ENCODE peak calls at places on chromosome 10, in nine cellular contexts. One of them, this sample, is unnamed.

GRCh38 chr10:12971001-12971788 is 30.3 kb downstream of the CCDC3 start:
- DNase-seq in HCEC 1CT: no peak
- DNase-seq in amniotic stem cell: no peak
- DNase-seq in T-helper 9 cell: no peak
- DNase-seq in T-helper 2 cell treated with Interferon-gamma antibody and Interleukin-4, amounts not matched to agents 5 μg/mL and 100 μg/mL, for 36 hours: no peak
- DNase-seq in NCI-H524 treated with DMSO at 0.1 percent for 48 hours: no peak
- DNase-seq in stimulated activated CD4-positive, alpha-beta T cell treated with anti-CD3 and anti-CD28 coated beads, Interleukin-1b, Interleukin-23, amount 100 ng/mL, for 4 hours: no peak
- DNase-seq in naive B cell: no peak
- DNase-seq in progenitor cell of endocrine pancreas: no peak
- DNase-seq in this sample: no peak

GRCh38 chr10:28215930-28216329 is 86.9 kb downstream of the MPP7 start:
- DNase-seq in HCEC 1CT: no peak
- DNase-seq in amniotic stem cell: no peak
- DNase-seq in T-helper 9 cell: no peak
- DNase-seq in T-helper 2 cell treated with Interferon-gamma antibody and Interleukin-4, amounts not matched to agents 5 μg/mL and 100 μg/mL, for 36 hours: no peak
- DNase-seq in NCI-H524 treated with DMSO at 0.1 percent for 48 hours: no peak
- DNase-seq in stimulated activated CD4-positive, alpha-beta T cell treated with anti-CD3 and anti-CD28 coated beads, Interleukin-1b, Interleukin-23, amount 100 ng/mL, for 4 hours: no peak
- DNase-seq in naive B cell: no peak
- DNase-seq in progenitor cell of endocrine pancreas: no peak
- DNase-seq in this sample: peak

GRCh38 chr10:35040761-35041501 is 49.2 kb downstream of the CUL2 start:
- DNase-seq in HCEC 1CT: peak
- DNase-seq in amniotic stem cell: peak
- DNase-seq in T-helper 9 cell: no peak
- DNase-seq in T-helper 2 cell treated with Interferon-gamma antibody and Interleukin-4, amounts not matched to agents 5 μg/mL and 100 μg/mL, for 36 hours: no peak
- DNase-seq in NCI-H524 treated with DMSO at 0.1 percent for 48 hours: no peak
- DNase-seq in stimulated activated CD4-positive, alpha-beta T cell treated with anti-CD3 and anti-CD28 coated beads, Interleukin-1b, Interleukin-23, amount 100 ng/mL, for 4 hours: no peak
- DNase-seq in naive B cell: no peak
- DNase-seq in progenitor cell of endocrine pancreas: no peak
- DNase-seq in this sample: no peak

GRCh38 chr10:69405221-69405620 is 11.5 kb downstream of the TACR2 start:
- DNase-seq in HCEC 1CT: peak
- DNase-seq in amniotic stem cell: no peak
- DNase-seq in T-helper 9 cell: no peak
- DNase-seq in T-helper 2 cell treated with Interferon-gamma antibody and Interleukin-4, amounts not matched to agents 5 μg/mL and 100 μg/mL, for 36 hours: no peak
- DNase-seq in NCI-H524 treated with DMSO at 0.1 percent for 48 hours: no peak
- DNase-seq in stimulated activated CD4-positive, alpha-beta T cell treated with anti-CD3 and anti-CD28 coated beads, Interleukin-1b, Interleukin-23, amount 100 ng/mL, for 4 hours: no peak
- DNase-seq in naive B cell: no peak
- DNase-seq in progenitor cell of endocrine pancreas: no peak
- DNase-seq in this sample: no peak

GRCh38 chr10:38159007-38159406 is 64.9 kb downstream of the ZNF37A start:
- DNase-seq in HCEC 1CT: no peak
- DNase-seq in amniotic stem cell: no peak
- DNase-seq in T-helper 9 cell: no peak
- DNase-seq in T-helper 2 cell treated with Interferon-gamma antibody and Interleukin-4, amounts not matched to agents 5 μg/mL and 100 μg/mL, for 36 hours: no peak
- DNase-seq in NCI-H524 treated with DMSO at 0.1 percent for 48 hours: no peak
- DNase-seq in stimulated activated CD4-positive, alpha-beta T cell treated with anti-CD3 and anti-CD28 coated beads, Interleukin-1b, Interleukin-23, amount 100 ng/mL, for 4 hours: no peak
- DNase-seq in naive B cell: no peak
- DNase-seq in progenitor cell of endocrine pancreas: no peak
- DNase-seq in this sample: no peak

GRCh38 chr10:92822964-92823363 is 25.4 kb upstream of the EXOC6 start:
- DNase-seq in HCEC 1CT: no peak
- DNase-seq in amniotic stem cell: no peak
- DNase-seq in T-helper 9 cell: no peak
- DNase-seq in T-helper 2 cell treated with Interferon-gamma antibody and Interleukin-4, amounts not matched to agents 5 μg/mL and 100 μg/mL, for 36 hours: no peak
- DNase-seq in NCI-H524 treated with DMSO at 0.1 percent for 48 hours: no peak
- DNase-seq in stimulated activated CD4-positive, alpha-beta T cell treated with anti-CD3 and anti-CD28 coated beads, Interleukin-1b, Interleukin-23, amount 100 ng/mL, for 4 hours: no peak
- DNase-seq in naive B cell: no peak
- DNase-seq in progenitor cell of endocrine pancreas: no peak
- DNase-seq in this sample: no peak

GRCh38 chr10:130800281-130800680 is 511.2 kb downstream of the TCERG1L start:
- DNase-seq in HCEC 1CT: no peak
- DNase-seq in amniotic stem cell: no peak
- DNase-seq in T-helper 9 cell: no peak
- DNase-seq in T-helper 2 cell treated with Interferon-gamma antibody and Interleukin-4, amounts not matched to agents 5 μg/mL and 100 μg/mL, for 36 hours: no peak
- DNase-seq in NCI-H524 treated with DMSO at 0.1 percent for 48 hours: no peak
- DNase-seq in stimulated activated CD4-positive, alpha-beta T cell treated with anti-CD3 and anti-CD28 coated beads, Interleukin-1b, Interleukin-23, amount 100 ng/mL, for 4 hours: no peak
- DNase-seq in naive B cell: no peak
- DNase-seq in progenitor cell of endocrine pancreas: no peak
- DNase-seq in this sample: no peak

GRCh38 chr10:92011560-92012214 is 88.1 kb downstream of the BTAF1 start:
- DNase-seq in HCEC 1CT: peak
- DNase-seq in amniotic stem cell: peak
- DNase-seq in T-helper 9 cell: no peak
- DNase-seq in T-helper 2 cell treated with Interferon-gamma antibody and Interleukin-4, amounts not matched to agents 5 μg/mL and 100 μg/mL, for 36 hours: no peak
- DNase-seq in NCI-H524 treated with DMSO at 0.1 percent for 48 hours: no peak
- DNase-seq in stimulated activated CD4-positive, alpha-beta T cell treated with anti-CD3 and anti-CD28 coated beads, Interleukin-1b, Interleukin-23, amount 100 ng/mL, for 4 hours: no peak
- DNase-seq in naive B cell: no peak
- DNase-seq in progenitor cell of endocrine pancreas: no peak
- DNase-seq in this sample: no peak

GRCh38 chr10:14438057-14438456 is 107.3 kb upstream of the FRMD4A start:
- DNase-seq in HCEC 1CT: no peak
- DNase-seq in amniotic stem cell: no peak
- DNase-seq in T-helper 9 cell: no peak
- DNase-seq in T-helper 2 cell treated with Interferon-gamma antibody and Interleukin-4, amounts not matched to agents 5 μg/mL and 100 μg/mL, for 36 hours: no peak
- DNase-seq in NCI-H524 treated with DMSO at 0.1 percent for 48 hours: no peak
- DNase-seq in stimulated activated CD4-positive, alpha-beta T cell treated with anti-CD3 and anti-CD28 coated beads, Interleukin-1b, Interleukin-23, amount 100 ng/mL, for 4 hours: no peak
- DNase-seq in naive B cell: no peak
- DNase-seq in progenitor cell of endocrine pancreas: no peak
- DNase-seq in this sample: no peak

GRCh38 chr10:688621-689426 is 644 bp downstream of the DIP2C start:
- DNase-seq in HCEC 1CT: peak
- DNase-seq in amniotic stem cell: peak
- DNase-seq in T-helper 9 cell: no peak
- DNase-seq in T-helper 2 cell treated with Interferon-gamma antibody and Interleukin-4, amounts not matched to agents 5 μg/mL and 100 μg/mL, for 36 hours: no peak
- DNase-seq in NCI-H524 treated with DMSO at 0.1 percent for 48 hours: no peak
- DNase-seq in stimulated activated CD4-positive, alpha-beta T cell treated with anti-CD3 and anti-CD28 coated beads, Interleukin-1b, Interleukin-23, amount 100 ng/mL, for 4 hours: no peak
- DNase-seq in naive B cell: no peak
- DNase-seq in progenitor cell of endocrine pancreas: peak
- DNase-seq in this sample: no peak

GRCh38 chr10:110717830-110718595 is 73.9 kb downstream of the RBM20 start:
- DNase-seq in HCEC 1CT: no peak
- DNase-seq in amniotic stem cell: no peak
- DNase-seq in T-helper 9 cell: no peak
- DNase-seq in T-helper 2 cell treated with Interferon-gamma antibody and Interleukin-4, amounts not matched to agents 5 μg/mL and 100 μg/mL, for 36 hours: no peak
- DNase-seq in NCI-H524 treated with DMSO at 0.1 percent for 48 hours: peak
- DNase-seq in stimulated activated CD4-positive, alpha-beta T cell treated with anti-CD3 and anti-CD28 coated beads, Interleukin-1b, Interleukin-23, amount 100 ng/mL, for 4 hours: no peak
- DNase-seq in naive B cell: peak
- DNase-seq in progenitor cell of endocrine pancreas: no peak
- DNase-seq in this sample: no peak

GRCh38 chr10:61944445-61945123 is 43.1 kb downstream of the ARID5B start:
- DNase-seq in HCEC 1CT: no peak
- DNase-seq in amniotic stem cell: no peak
- DNase-seq in T-helper 9 cell: no peak
- DNase-seq in T-helper 2 cell treated with Interferon-gamma antibody and Interleukin-4, amounts not matched to agents 5 μg/mL and 100 μg/mL, for 36 hours: no peak
- DNase-seq in NCI-H524 treated with DMSO at 0.1 percent for 48 hours: no peak
- DNase-seq in stimulated activated CD4-positive, alpha-beta T cell treated with anti-CD3 and anti-CD28 coated beads, Interleukin-1b, Interleukin-23, amount 100 ng/mL, for 4 hours: no peak
- DNase-seq in naive B cell: no peak
- DNase-seq in progenitor cell of endocrine pancreas: no peak
- DNase-seq in this sample: no peak

GRCh38 chr10:30345611-30346010 is 3.5 kb downstream of the MTPAP start:
- DNase-seq in HCEC 1CT: no peak
- DNase-seq in amniotic stem cell: no peak
- DNase-seq in T-helper 9 cell: no peak
- DNase-seq in T-helper 2 cell treated with Interferon-gamma antibody and Interleukin-4, amounts not matched to agents 5 μg/mL and 100 μg/mL, for 36 hours: no peak
- DNase-seq in NCI-H524 treated with DMSO at 0.1 percent for 48 hours: no peak
- DNase-seq in stimulated activated CD4-positive, alpha-beta T cell treated with anti-CD3 and anti-CD28 coated beads, Interleukin-1b, Interleukin-23, amount 100 ng/mL, for 4 hours: no peak
- DNase-seq in naive B cell: no peak
- DNase-seq in progenitor cell of endocrine pancreas: no peak
- DNase-seq in this sample: no peak

GRCh38 chr10:71521504-71522290 is 125.0 kb downstream of the CDH23 start:
- DNase-seq in HCEC 1CT: no peak
- DNase-seq in amniotic stem cell: no peak
- DNase-seq in T-helper 9 cell: no peak
- DNase-seq in T-helper 2 cell treated with Interferon-gamma antibody and Interleukin-4, amounts not matched to agents 5 μg/mL and 100 μg/mL, for 36 hours: no peak
- DNase-seq in NCI-H524 treated with DMSO at 0.1 percent for 48 hours: no peak
- DNase-seq in stimulated activated CD4-positive, alpha-beta T cell treated with anti-CD3 and anti-CD28 coated beads, Interleukin-1b, Interleukin-23, amount 100 ng/mL, for 4 hours: no peak
- DNase-seq in naive B cell: no peak
- DNase-seq in progenitor cell of endocrine pancreas: no peak
- DNase-seq in this sample: no peak

GRCh38 chr10:17174626-17175025 is 26.8 kb downstream of the TRDMT1 start:
- DNase-seq in HCEC 1CT: no peak
- DNase-seq in amniotic stem cell: no peak
- DNase-seq in T-helper 9 cell: no peak
- DNase-seq in T-helper 2 cell treated with Interferon-gamma antibody and Interleukin-4, amounts not matched to agents 5 μg/mL and 100 μg/mL, for 36 hours: no peak
- DNase-seq in NCI-H524 treated with DMSO at 0.1 percent for 48 hours: no peak
- DNase-seq in stimulated activated CD4-positive, alpha-beta T cell treated with anti-CD3 and anti-CD28 coated beads, Interleukin-1b, Interleukin-23, amount 100 ng/mL, for 4 hours: no peak
- DNase-seq in naive B cell: no peak
- DNase-seq in progenitor cell of endocrine pancreas: no peak
- DNase-seq in this sample: no peak

GRCh38 chr10:44020322-44021111 is 364.4 kb downstream of the CXCL12 start:
- DNase-seq in HCEC 1CT: no peak
- DNase-seq in amniotic stem cell: no peak
- DNase-seq in T-helper 9 cell: no peak
- DNase-seq in T-helper 2 cell treated with Interferon-gamma antibody and Interleukin-4, amounts not matched to agents 5 μg/mL and 100 μg/mL, for 36 hours: no peak
- DNase-seq in NCI-H524 treated with DMSO at 0.1 percent for 48 hours: no peak
- DNase-seq in stimulated activated CD4-positive, alpha-beta T cell treated with anti-CD3 and anti-CD28 coated beads, Interleukin-1b, Interleukin-23, amount 100 ng/mL, for 4 hours: no peak
- DNase-seq in naive B cell: no peak
- DNase-seq in progenitor cell of endocrine pancreas: no peak
- DNase-seq in this sample: no peak

GRCh38 chr10:123021517-123021916 is 12.7 kb downstream of the ACADSB start:
- DNase-seq in HCEC 1CT: peak
- DNase-seq in amniotic stem cell: no peak
- DNase-seq in T-helper 9 cell: no peak
- DNase-seq in T-helper 2 cell treated with Interferon-gamma antibody and Interleukin-4, amounts not matched to agents 5 μg/mL and 100 μg/mL, for 36 hours: no peak
- DNase-seq in NCI-H524 treated with DMSO at 0.1 percent for 48 hours: no peak
- DNase-seq in stimulated activated CD4-positive, alpha-beta T cell treated with anti-CD3 and anti-CD28 coated beads, Interleukin-1b, Interleukin-23, amount 100 ng/mL, for 4 hours: no peak
- DNase-seq in naive B cell: no peak
- DNase-seq in progenitor cell of endocrine pancreas: no peak
- DNase-seq in this sample: no peak

GRCh38 chr10:73812662-73813061 is 1.3 kb upstream of the NDST2 start:
- DNase-seq in HCEC 1CT: no peak
- DNase-seq in amniotic stem cell: no peak
- DNase-seq in T-helper 9 cell: no peak
- DNase-seq in T-helper 2 cell treated with Interferon-gamma antibody and Interleukin-4, amounts not matched to agents 5 μg/mL and 100 μg/mL, for 36 hours: no peak
- DNase-seq in NCI-H524 treated with DMSO at 0.1 percent for 48 hours: no peak
- DNase-seq in stimulated activated CD4-positive, alpha-beta T cell treated with anti-CD3 and anti-CD28 coated beads, Interleukin-1b, Interleukin-23, amount 100 ng/mL, for 4 hours: no peak
- DNase-seq in naive B cell: no peak
- DNase-seq in progenitor cell of endocrine pancreas: no peak
- DNase-seq in this sample: no peak

GRCh38 chr10:30671011-30671616 is 41.6 kb upstream of the LYZL2 start:
- DNase-seq in HCEC 1CT: peak
- DNase-seq in amniotic stem cell: peak
- DNase-seq in T-helper 9 cell: peak
- DNase-seq in T-helper 2 cell treated with Interferon-gamma antibody and Interleukin-4, amounts not matched to agents 5 μg/mL and 100 μg/mL, for 36 hours: no peak
- DNase-seq in NCI-H524 treated with DMSO at 0.1 percent for 48 hours: no peak
- DNase-seq in stimulated activated CD4-positive, alpha-beta T cell treated with anti-CD3 and anti-CD28 coated beads, Interleukin-1b, Interleukin-23, amount 100 ng/mL, for 4 hours: no peak
- DNase-seq in naive B cell: peak
- DNase-seq in progenitor cell of endocrine pancreas: peak
- DNase-seq in this sample: peak

GRCh38 chr10:61335359-61335758 is 117.8 kb downstream of the TMEM26 start:
- DNase-seq in HCEC 1CT: no peak
- DNase-seq in amniotic stem cell: no peak
- DNase-seq in T-helper 9 cell: no peak
- DNase-seq in T-helper 2 cell treated with Interferon-gamma antibody and Interleukin-4, amounts not matched to agents 5 μg/mL and 100 μg/mL, for 36 hours: no peak
- DNase-seq in NCI-H524 treated with DMSO at 0.1 percent for 48 hours: no peak
- DNase-seq in stimulated activated CD4-positive, alpha-beta T cell treated with anti-CD3 and anti-CD28 coated beads, Interleukin-1b, Interleukin-23, amount 100 ng/mL, for 4 hours: no peak
- DNase-seq in naive B cell: no peak
- DNase-seq in progenitor cell of endocrine pancreas: no peak
- DNase-seq in this sample: no peak

GRCh38 chr10:68871731-68872342 is 29.3 kb upstream of the DDX50 start:
- DNase-seq in HCEC 1CT: peak
- DNase-seq in amniotic stem cell: no peak
- DNase-seq in T-helper 9 cell: no peak
- DNase-seq in T-helper 2 cell treated with Interferon-gamma antibody and Interleukin-4, amounts not matched to agents 5 μg/mL and 100 μg/mL, for 36 hours: no peak
- DNase-seq in NCI-H524 treated with DMSO at 0.1 percent for 48 hours: peak
- DNase-seq in stimulated activated CD4-positive, alpha-beta T cell treated with anti-CD3 and anti-CD28 coated beads, Interleukin-1b, Interleukin-23, amount 100 ng/mL, for 4 hours: no peak
- DNase-seq in naive B cell: no peak
- DNase-seq in progenitor cell of endocrine pancreas: no peak
- DNase-seq in this sample: no peak

GRCh38 chr10:21488246-21488953 is 37.1 kb downstream of the SKIDA1 start:
- DNase-seq in HCEC 1CT: no peak
- DNase-seq in amniotic stem cell: no peak
- DNase-seq in T-helper 9 cell: no peak
- DNase-seq in T-helper 2 cell treated with Interferon-gamma antibody and Interleukin-4, amounts not matched to agents 5 μg/mL and 100 μg/mL, for 36 hours: no peak
- DNase-seq in NCI-H524 treated with DMSO at 0.1 percent for 48 hours: no peak
- DNase-seq in stimulated activated CD4-positive, alpha-beta T cell treated with anti-CD3 and anti-CD28 coated beads, Interleukin-1b, Interleukin-23, amount 100 ng/mL, for 4 hours: no peak
- DNase-seq in naive B cell: no peak
- DNase-seq in progenitor cell of endocrine pancreas: no peak
- DNase-seq in this sample: no peak

GRCh38 chr10:25683291-25683690 is 250.7 kb upstream of the MYO3A start:
- DNase-seq in HCEC 1CT: no peak
- DNase-seq in amniotic stem cell: no peak
- DNase-seq in T-helper 9 cell: no peak
- DNase-seq in T-helper 2 cell treated with Interferon-gamma antibody and Interleukin-4, amounts not matched to agents 5 μg/mL and 100 μg/mL, for 36 hours: no peak
- DNase-seq in NCI-H524 treated with DMSO at 0.1 percent for 48 hours: no peak
- DNase-seq in stimulated activated CD4-positive, alpha-beta T cell treated with anti-CD3 and anti-CD28 coated beads, Interleukin-1b, Interleukin-23, amount 100 ng/mL, for 4 hours: no peak
- DNase-seq in naive B cell: no peak
- DNase-seq in progenitor cell of endocrine pancreas: no peak
- DNase-seq in this sample: no peak

GRCh38 chr10:46559231-46559671 is 2.8 kb upstream of the GPRIN2 start:
- DNase-seq in HCEC 1CT: no peak
- DNase-seq in amniotic stem cell: no peak
- DNase-seq in T-helper 9 cell: no peak
- DNase-seq in T-helper 2 cell treated with Interferon-gamma antibody and Interleukin-4, amounts not matched to agents 5 μg/mL and 100 μg/mL, for 36 hours: peak
- DNase-seq in NCI-H524 treated with DMSO at 0.1 percent for 48 hours: no peak
- DNase-seq in stimulated activated CD4-positive, alpha-beta T cell treated with anti-CD3 and anti-CD28 coated beads, Interleukin-1b, Interleukin-23, amount 100 ng/mL, for 4 hours: no peak
- DNase-seq in naive B cell: no peak
- DNase-seq in progenitor cell of endocrine pancreas: peak
- DNase-seq in this sample: no peak

GRCh38 chr10:100812978-100813377 is 67.6 kb downstream of the PAX2 start:
- DNase-seq in HCEC 1CT: no peak
- DNase-seq in amniotic stem cell: no peak
- DNase-seq in T-helper 9 cell: no peak
- DNase-seq in T-helper 2 cell treated with Interferon-gamma antibody and Interleukin-4, amounts not matched to agents 5 μg/mL and 100 μg/mL, for 36 hours: no peak
- DNase-seq in NCI-H524 treated with DMSO at 0.1 percent for 48 hours: no peak
- DNase-seq in stimulated activated CD4-positive, alpha-beta T cell treated with anti-CD3 and anti-CD28 coated beads, Interleukin-1b, Interleukin-23, amount 100 ng/mL, for 4 hours: no peak
- DNase-seq in naive B cell: no peak
- DNase-seq in progenitor cell of endocrine pancreas: no peak
- DNase-seq in this sample: no peak

GRCh38 chr10:13758302-13758701 is 171.5 kb downstream of the PRPF18 start:
- DNase-seq in HCEC 1CT: no peak
- DNase-seq in amniotic stem cell: no peak
- DNase-seq in T-helper 9 cell: no peak
- DNase-seq in T-helper 2 cell treated with Interferon-gamma antibody and Interleukin-4, amounts not matched to agents 5 μg/mL and 100 μg/mL, for 36 hours: no peak
- DNase-seq in NCI-H524 treated with DMSO at 0.1 percent for 48 hours: no peak
- DNase-seq in stimulated activated CD4-positive, alpha-beta T cell treated with anti-CD3 and anti-CD28 coated beads, Interleukin-1b, Interleukin-23, amount 100 ng/mL, for 4 hours: no peak
- DNase-seq in naive B cell: no peak
- DNase-seq in progenitor cell of endocrine pancreas: no peak
- DNase-seq in this sample: peak

This sample was measured in activated naive CD4-positive, alpha-beta T cell treated with anti-CD3 and anti-CD28 coated beads for 36 hours.